ENCODE peak calls at places on chromosomes 4 and X, in ten cellular contexts. One of them, this sample, is unnamed.

GRCh38 chr4:182093947-182094346 is 149.3 kb upstream of the TENM3 start:
- DNase-seq in iris pigment epithelial cell: no peak
- DNase-seq in MG63: no peak
- DNase-seq in stimulated activated naive B cell treated with anti-CD40 and anti-IgM and Interleukin-4, amounts not matched to agents 10 μg/mL and 1 μg/mL and 100 μg/mL, for 72 hours: no peak
- DNase-seq in fibroblast of mammary gland: no peak
- DNase-seq in NCI-H1694: no peak
- DNase-seq in posterior vena cava: no peak
- DNase-seq in BE2C: no peak
- DNase-seq in T-cell: no peak
- DNase-seq in midbrain: no peak
- DNase-seq in this sample: no peak

GRCh38 chrX:49704692-49705404 is 9.1 kb upstream of the PAGE1 start:
- DNase-seq in iris pigment epithelial cell: no peak
- DNase-seq in MG63: no peak
- DNase-seq in stimulated activated naive B cell treated with anti-CD40 and anti-IgM and Interleukin-4, amounts not matched to agents 10 μg/mL and 1 μg/mL and 100 μg/mL, for 72 hours: no peak
- DNase-seq in fibroblast of mammary gland: no peak
- DNase-seq in NCI-H1694: no peak
- DNase-seq in posterior vena cava: no peak
- DNase-seq in BE2C: no peak
- DNase-seq in T-cell: no peak
- DNase-seq in midbrain: no peak
- DNase-seq in this sample: no peak

GRCh38 chr4:94410678-94411206 is 41.0 kb upstream of the PDLIM5 start:
- DNase-seq in iris pigment epithelial cell: peak
- DNase-seq in MG63: peak
- DNase-seq in stimulated activated naive B cell treated with anti-CD40 and anti-IgM and Interleukin-4, amounts not matched to agents 10 μg/mL and 1 μg/mL and 100 μg/mL, for 72 hours: no peak
- DNase-seq in fibroblast of mammary gland: peak
- DNase-seq in NCI-H1694: no peak
- DNase-seq in posterior vena cava: peak
- DNase-seq in BE2C: peak
- DNase-seq in T-cell: no peak
- DNase-seq in midbrain: no peak
- DNase-seq in this sample: no peak

GRCh38 chr4:3493720-3494492 is 30.8 kb downstream of the DOK7 start:
- DNase-seq in iris pigment epithelial cell: no peak
- DNase-seq in MG63: no peak
- DNase-seq in stimulated activated naive B cell treated with anti-CD40 and anti-IgM and Interleukin-4, amounts not matched to agents 10 μg/mL and 1 μg/mL and 100 μg/mL, for 72 hours: no peak
- DNase-seq in fibroblast of mammary gland: no peak
- DNase-seq in NCI-H1694: no peak
- DNase-seq in posterior vena cava: no peak
- DNase-seq in BE2C: no peak
- DNase-seq in T-cell: no peak
- DNase-seq in midbrain: no peak
- DNase-seq in this sample: no peak

GRCh38 chr4:139455187-139455586 is 1.3 kb downstream of the RAB33B start:
- DNase-seq in iris pigment epithelial cell: no peak
- DNase-seq in MG63: no peak
- DNase-seq in stimulated activated naive B cell treated with anti-CD40 and anti-IgM and Interleukin-4, amounts not matched to agents 10 μg/mL and 1 μg/mL and 100 μg/mL, for 72 hours: no peak
- DNase-seq in fibroblast of mammary gland: no peak
- DNase-seq in NCI-H1694: no peak
- DNase-seq in posterior vena cava: no peak
- DNase-seq in BE2C: no peak
- DNase-seq in T-cell: no peak
- DNase-seq in midbrain: no peak
- DNase-seq in this sample: no peak

GRCh38 chrX:47169726-47170515 is 23.7 kb upstream of the UBA1 start:
- DNase-seq in iris pigment epithelial cell: peak
- DNase-seq in MG63: peak
- DNase-seq in stimulated activated naive B cell treated with anti-CD40 and anti-IgM and Interleukin-4, amounts not matched to agents 10 μg/mL and 1 μg/mL and 100 μg/mL, for 72 hours: no peak
- DNase-seq in fibroblast of mammary gland: peak
- DNase-seq in NCI-H1694: no peak
- DNase-seq in posterior vena cava: peak
- DNase-seq in BE2C: no peak
- DNase-seq in T-cell: no peak
- DNase-seq in midbrain: no peak
- DNase-seq in this sample: peak

GRCh38 chrX:150934453-150934852 is 36.0 kb upstream of the CD99L2 start:
- DNase-seq in iris pigment epithelial cell: peak
- DNase-seq in MG63: peak
- DNase-seq in stimulated activated naive B cell treated with anti-CD40 and anti-IgM and Interleukin-4, amounts not matched to agents 10 μg/mL and 1 μg/mL and 100 μg/mL, for 72 hours: no peak
- DNase-seq in fibroblast of mammary gland: peak
- DNase-seq in NCI-H1694: no peak
- DNase-seq in posterior vena cava: no peak
- DNase-seq in BE2C: no peak
- DNase-seq in T-cell: no peak
- DNase-seq in midbrain: no peak
- DNase-seq in this sample: no peak

GRCh38 chr4:40874331-40874730 is 124.6 kb downstream of the NSUN7 start:
- DNase-seq in iris pigment epithelial cell: no peak
- DNase-seq in MG63: no peak
- DNase-seq in stimulated activated naive B cell treated with anti-CD40 and anti-IgM and Interleukin-4, amounts not matched to agents 10 μg/mL and 1 μg/mL and 100 μg/mL, for 72 hours: no peak
- DNase-seq in fibroblast of mammary gland: no peak
- DNase-seq in NCI-H1694: no peak
- DNase-seq in posterior vena cava: no peak
- DNase-seq in BE2C: no peak
- DNase-seq in T-cell: no peak
- DNase-seq in midbrain: no peak
- DNase-seq in this sample: no peak

GRCh38 chrX:28719620-28720019 is 132.4 kb downstream of the IL1RAPL1 start:
- DNase-seq in iris pigment epithelial cell: no peak
- DNase-seq in MG63: no peak
- DNase-seq in stimulated activated naive B cell treated with anti-CD40 and anti-IgM and Interleukin-4, amounts not matched to agents 10 μg/mL and 1 μg/mL and 100 μg/mL, for 72 hours: no peak
- DNase-seq in fibroblast of mammary gland: no peak
- DNase-seq in NCI-H1694: no peak
- DNase-seq in posterior vena cava: no peak
- DNase-seq in BE2C: no peak
- DNase-seq in T-cell: no peak
- DNase-seq in midbrain: no peak
- DNase-seq in this sample: no peak

GRCh38 chr4:85807247-85807915 is 332.4 kb downstream of the ARHGAP24 start:
- DNase-seq in iris pigment epithelial cell: peak
- DNase-seq in MG63: peak
- DNase-seq in stimulated activated naive B cell treated with anti-CD40 and anti-IgM and Interleukin-4, amounts not matched to agents 10 μg/mL and 1 μg/mL and 100 μg/mL, for 72 hours: no peak
- DNase-seq in fibroblast of mammary gland: peak
- DNase-seq in NCI-H1694: no peak
- DNase-seq in posterior vena cava: no peak
- DNase-seq in BE2C: no peak
- DNase-seq in T-cell: no peak
- DNase-seq in midbrain: no peak
- DNase-seq in this sample: no peak

GRCh38 chrX:115939636-115940160 is 230.8 kb upstream of the AGTR2 start:
- DNase-seq in iris pigment epithelial cell: no peak
- DNase-seq in MG63: no peak
- DNase-seq in stimulated activated naive B cell treated with anti-CD40 and anti-IgM and Interleukin-4, amounts not matched to agents 10 μg/mL and 1 μg/mL and 100 μg/mL, for 72 hours: no peak
- DNase-seq in fibroblast of mammary gland: no peak
- DNase-seq in NCI-H1694: no peak
- DNase-seq in posterior vena cava: no peak
- DNase-seq in BE2C: no peak
- DNase-seq in T-cell: no peak
- DNase-seq in midbrain: no peak
- DNase-seq in this sample: no peak

GRCh38 chrX:15815779-15816452 is 25.6 kb downstream of the ZRSR2 start:
- DNase-seq in iris pigment epithelial cell: peak
- DNase-seq in MG63: no peak
- DNase-seq in stimulated activated naive B cell treated with anti-CD40 and anti-IgM and Interleukin-4, amounts not matched to agents 10 μg/mL and 1 μg/mL and 100 μg/mL, for 72 hours: no peak
- DNase-seq in fibroblast of mammary gland: peak
- DNase-seq in NCI-H1694: no peak
- DNase-seq in posterior vena cava: no peak
- DNase-seq in BE2C: peak
- DNase-seq in T-cell: no peak
- DNase-seq in midbrain: no peak
- DNase-seq in this sample: no peak

GRCh38 chrX:45134303-45134702 is 66.4 kb downstream of the DIPK2B start:
- DNase-seq in iris pigment epithelial cell: no peak
- DNase-seq in MG63: peak
- DNase-seq in stimulated activated naive B cell treated with anti-CD40 and anti-IgM and Interleukin-4, amounts not matched to agents 10 μg/mL and 1 μg/mL and 100 μg/mL, for 72 hours: no peak
- DNase-seq in fibroblast of mammary gland: no peak
- DNase-seq in NCI-H1694: no peak
- DNase-seq in posterior vena cava: no peak
- DNase-seq in BE2C: peak
- DNase-seq in T-cell: no peak
- DNase-seq in midbrain: peak
- DNase-seq in this sample: no peak

GRCh38 chrX:40086569-40087335 is 11.0 kb downstream of the BCOR start:
- DNase-seq in iris pigment epithelial cell: no peak
- DNase-seq in MG63: no peak
- DNase-seq in stimulated activated naive B cell treated with anti-CD40 and anti-IgM and Interleukin-4, amounts not matched to agents 10 μg/mL and 1 μg/mL and 100 μg/mL, for 72 hours: no peak
- DNase-seq in fibroblast of mammary gland: no peak
- DNase-seq in NCI-H1694: peak
- DNase-seq in posterior vena cava: no peak
- DNase-seq in BE2C: no peak
- DNase-seq in T-cell: no peak
- DNase-seq in midbrain: peak
- DNase-seq in this sample: no peak

GRCh38 chr4:113355550-113356371 is 306.3 kb downstream of the ANK2 start:
- DNase-seq in iris pigment epithelial cell: peak
- DNase-seq in MG63: peak
- DNase-seq in stimulated activated naive B cell treated with anti-CD40 and anti-IgM and Interleukin-4, amounts not matched to agents 10 μg/mL and 1 μg/mL and 100 μg/mL, for 72 hours: peak
- DNase-seq in fibroblast of mammary gland: peak
- DNase-seq in NCI-H1694: no peak
- DNase-seq in posterior vena cava: peak
- DNase-seq in BE2C: peak
- DNase-seq in T-cell: peak
- DNase-seq in midbrain: no peak
- DNase-seq in this sample: peak

GRCh38 chr4:5051210-5051691 is at the start of gene STK32B:
- DNase-seq in iris pigment epithelial cell: peak
- DNase-seq in MG63: peak
- DNase-seq in stimulated activated naive B cell treated with anti-CD40 and anti-IgM and Interleukin-4, amounts not matched to agents 10 μg/mL and 1 μg/mL and 100 μg/mL, for 72 hours: no peak
- DNase-seq in fibroblast of mammary gland: peak
- DNase-seq in NCI-H1694: no peak
- DNase-seq in posterior vena cava: peak
- DNase-seq in BE2C: peak
- DNase-seq in T-cell: no peak
- DNase-seq in midbrain: no peak
- DNase-seq in this sample: no peak

GRCh38 chr4:160180206-160180605 is 1077.3 kb downstream of the RAPGEF2 start:
- DNase-seq in iris pigment epithelial cell: peak
- DNase-seq in MG63: peak
- DNase-seq in stimulated activated naive B cell treated with anti-CD40 and anti-IgM and Interleukin-4, amounts not matched to agents 10 μg/mL and 1 μg/mL and 100 μg/mL, for 72 hours: no peak
- DNase-seq in fibroblast of mammary gland: peak
- DNase-seq in NCI-H1694: no peak
- DNase-seq in posterior vena cava: no peak
- DNase-seq in BE2C: no peak
- DNase-seq in T-cell: no peak
- DNase-seq in midbrain: no peak
- DNase-seq in this sample: no peak

GRCh38 chrX:124343016-124343415 is 3.3 kb upstream of the SH2D1A start:
- DNase-seq in iris pigment epithelial cell: no peak
- DNase-seq in MG63: no peak
- DNase-seq in stimulated activated naive B cell treated with anti-CD40 and anti-IgM and Interleukin-4, amounts not matched to agents 10 μg/mL and 1 μg/mL and 100 μg/mL, for 72 hours: no peak
- DNase-seq in fibroblast of mammary gland: no peak
- DNase-seq in NCI-H1694: no peak
- DNase-seq in posterior vena cava: no peak
- DNase-seq in BE2C: no peak
- DNase-seq in T-cell: no peak
- DNase-seq in midbrain: no peak
- DNase-seq in this sample: no peak

GRCh38 chrX:18252644-18253359 is 32.1 kb upstream of the BEND2 start:
- DNase-seq in iris pigment epithelial cell: peak
- DNase-seq in MG63: no peak
- DNase-seq in stimulated activated naive B cell treated with anti-CD40 and anti-IgM and Interleukin-4, amounts not matched to agents 10 μg/mL and 1 μg/mL and 100 μg/mL, for 72 hours: no peak
- DNase-seq in fibroblast of mammary gland: peak
- DNase-seq in NCI-H1694: no peak
- DNase-seq in posterior vena cava: no peak
- DNase-seq in BE2C: no peak
- DNase-seq in T-cell: no peak
- DNase-seq in midbrain: no peak
- DNase-seq in this sample: no peak

GRCh38 chrX:98207947-98208346 is 1324.2 kb downstream of the RPA4 start:
- DNase-seq in iris pigment epithelial cell: no peak
- DNase-seq in MG63: no peak
- DNase-seq in stimulated activated naive B cell treated with anti-CD40 and anti-IgM and Interleukin-4, amounts not matched to agents 10 μg/mL and 1 μg/mL and 100 μg/mL, for 72 hours: no peak
- DNase-seq in fibroblast of mammary gland: no peak
- DNase-seq in NCI-H1694: no peak
- DNase-seq in posterior vena cava: no peak
- DNase-seq in BE2C: no peak
- DNase-seq in T-cell: no peak
- DNase-seq in midbrain: no peak
- DNase-seq in this sample: no peak

GRCh38 chrX:13803116-13803515 is 13.8 kb downstream of the GPM6B start:
- DNase-seq in iris pigment epithelial cell: no peak
- DNase-seq in MG63: no peak
- DNase-seq in stimulated activated naive B cell treated with anti-CD40 and anti-IgM and Interleukin-4, amounts not matched to agents 10 μg/mL and 1 μg/mL and 100 μg/mL, for 72 hours: no peak
- DNase-seq in fibroblast of mammary gland: no peak
- DNase-seq in NCI-H1694: no peak
- DNase-seq in posterior vena cava: no peak
- DNase-seq in BE2C: no peak
- DNase-seq in T-cell: no peak
- DNase-seq in midbrain: no peak
- DNase-seq in this sample: no peak

GRCh38 chr4:126906466-126906865 is 726.3 kb upstream of the INTU start:
- DNase-seq in iris pigment epithelial cell: no peak
- DNase-seq in MG63: no peak
- DNase-seq in stimulated activated naive B cell treated with anti-CD40 and anti-IgM and Interleukin-4, amounts not matched to agents 10 μg/mL and 1 μg/mL and 100 μg/mL, for 72 hours: no peak
- DNase-seq in fibroblast of mammary gland: no peak
- DNase-seq in NCI-H1694: no peak
- DNase-seq in posterior vena cava: no peak
- DNase-seq in BE2C: no peak
- DNase-seq in T-cell: no peak
- DNase-seq in midbrain: no peak
- DNase-seq in this sample: no peak

GRCh38 chrX:39427492-39428289 is 626.4 kb downstream of the MID1IP1 start:
- DNase-seq in iris pigment epithelial cell: peak
- DNase-seq in MG63: peak
- DNase-seq in stimulated activated naive B cell treated with anti-CD40 and anti-IgM and Interleukin-4, amounts not matched to agents 10 μg/mL and 1 μg/mL and 100 μg/mL, for 72 hours: no peak
- DNase-seq in fibroblast of mammary gland: peak
- DNase-seq in NCI-H1694: no peak
- DNase-seq in posterior vena cava: no peak
- DNase-seq in BE2C: no peak
- DNase-seq in T-cell: no peak
- DNase-seq in midbrain: no peak
- DNase-seq in this sample: no peak

GRCh38 chr4:129350800-129351199 is 254.8 kb downstream of the C4orf33 start:
- DNase-seq in iris pigment epithelial cell: no peak
- DNase-seq in MG63: no peak
- DNase-seq in stimulated activated naive B cell treated with anti-CD40 and anti-IgM and Interleukin-4, amounts not matched to agents 10 μg/mL and 1 μg/mL and 100 μg/mL, for 72 hours: no peak
- DNase-seq in fibroblast of mammary gland: peak
- DNase-seq in NCI-H1694: no peak
- DNase-seq in posterior vena cava: no peak
- DNase-seq in BE2C: peak
- DNase-seq in T-cell: no peak
- DNase-seq in midbrain: no peak
- DNase-seq in this sample: no peak

GRCh38 chr4:153295131-153295755 is 49.2 kb upstream of the MND1 start:
- DNase-seq in iris pigment epithelial cell: no peak
- DNase-seq in MG63: no peak
- DNase-seq in stimulated activated naive B cell treated with anti-CD40 and anti-IgM and Interleukin-4, amounts not matched to agents 10 μg/mL and 1 μg/mL and 100 μg/mL, for 72 hours: no peak
- DNase-seq in fibroblast of mammary gland: no peak
- DNase-seq in NCI-H1694: no peak
- DNase-seq in posterior vena cava: peak
- DNase-seq in BE2C: no peak
- DNase-seq in T-cell: no peak
- DNase-seq in midbrain: no peak
- DNase-seq in this sample: no peak

GRCh38 chr4:38663021-38663800 is 788 bp upstream of the KLF3 start:
- DNase-seq in iris pigment epithelial cell: no peak
- DNase-seq in MG63: no peak
- DNase-seq in stimulated activated naive B cell treated with anti-CD40 and anti-IgM and Interleukin-4, amounts not matched to agents 10 μg/mL and 1 μg/mL and 100 μg/mL, for 72 hours: peak
- DNase-seq in fibroblast of mammary gland: no peak
- DNase-seq in NCI-H1694: no peak
- DNase-seq in posterior vena cava: peak
- DNase-seq in BE2C: no peak
- DNase-seq in T-cell: no peak
- DNase-seq in midbrain: peak
- DNase-seq in this sample: no peak

GRCh38 chr4:122854444-122854843 is 27.8 kb downstream of the FGF2 start:
- DNase-seq in iris pigment epithelial cell: no peak
- DNase-seq in MG63: peak
- DNase-seq in stimulated activated naive B cell treated with anti-CD40 and anti-IgM and Interleukin-4, amounts not matched to agents 10 μg/mL and 1 μg/mL and 100 μg/mL, for 72 hours: no peak
- DNase-seq in fibroblast of mammary gland: peak
- DNase-seq in NCI-H1694: no peak
- DNase-seq in posterior vena cava: no peak
- DNase-seq in BE2C: no peak
- DNase-seq in T-cell: no peak
- DNase-seq in midbrain: peak
- DNase-seq in this sample: no peak

GRCh38 chr4:88880001-88880400 is 177.0 kb downstream of the FAM13A start:
- DNase-seq in iris pigment epithelial cell: peak
- DNase-seq in MG63: no peak
- DNase-seq in stimulated activated naive B cell treated with anti-CD40 and anti-IgM and Interleukin-4, amounts not matched to agents 10 μg/mL and 1 μg/mL and 100 μg/mL, for 72 hours: no peak
- DNase-seq in fibroblast of mammary gland: no peak
- DNase-seq in NCI-H1694: no peak
- DNase-seq in posterior vena cava: no peak
- DNase-seq in BE2C: no peak
- DNase-seq in T-cell: no peak
- DNase-seq in midbrain: no peak
- DNase-seq in this sample: no peak